ENCODE peak calls at places on chromosome 17, in eight cellular contexts. D is activated CD4-positive, CD25-positive, alpha-beta regulatory T cell; A is GM03348; V is aorta; N is T-helper 1 cell; O is stimulated activated CD4-positive, alpha-beta T cell treated with anti-CD3 and anti-CD28 coated beads, Interleukin-4, amount 100 ng/mL, for 48 hours; S is NCI-H1436; W is EL. P is an unnamed sample.

GRCh38 chr17:78132086-78132676 is 1.6 kb downstream of the TMC8 start:
- DNase-seq in O (no peak), D (no peak), A (no peak), S (no peak), V (no peak), N (no peak), W (no peak), P (no peak)

GRCh38 chr17:79929257-79930076 is 90.2 kb upstream of the CBX4 start:
- DNase-seq in W (no peak), D (no peak), N (no peak), O (no peak), A (no peak), V (no peak), S (no peak), P (no peak)

GRCh38 chr17:75271233-75271954 is 363 bp upstream of the MIF4GD start:
- DNase-seq in O (peak), D (peak), N (peak), V (peak), S (peak), W (peak), A (peak), P (peak)

GRCh38 chr17:81966343-81967243 is 5.6 kb upstream of the NOTUM start:
- DNase-seq in A (no peak), O (no peak), W (no peak), V (no peak), S (no peak), N (no peak), D (no peak), P (peak)

GRCh38 chr17:38687291-38687690 is 12.5 kb upstream of the EPOP start:
- DNase-seq in O (no peak), W (peak), A (peak), N (no peak), D (no peak), V (no peak), S (no peak), P (no peak)

GRCh38 chr17:15260376-15261062 is 4.6 kb downstream of the PMP22 start:
- DNase-seq in O (peak), V (peak), A (peak), W (peak), D (no peak), N (no peak), S (peak), P (peak)

GRCh38 chr17:2800367-2800766 is 4.1 kb downstream of the RAP1GAP2 start:
- DNase-seq in V (no peak), W (no peak), A (no peak), D (no peak), S (no peak), N (no peak), O (no peak), P (no peak)

GRCh38 chr17:304461-304860 is 48.1 kb downstream of the RPH3AL start:
- DNase-seq in N (no peak), A (peak), W (no peak), O (no peak), D (no peak), S (no peak), V (no peak), P (no peak)

GRCh38 chr17:34874496-34874895 is 86.8 kb downstream of the CCT6B start:
- DNase-seq in N (no peak), S (no peak), V (no peak), O (no peak), D (no peak), A (no peak), W (no peak), P (no peak)

GRCh38 chr17:73707358-73707757 is 63.1 kb upstream of the SDK2 start:
- DNase-seq in S (no peak), W (no peak), O (no peak), D (no peak), N (no peak), V (no peak), A (no peak), P (no peak)

GRCh38 chr17:41101586-41102259 is at the start of gene KRTAP4-16:
- DNase-seq in S (no peak), O (no peak), V (no peak), W (no peak), N (no peak), A (no peak), D (no peak), P (no peak)

GRCh38 chr17:48728232-48729231 is at the start of gene HOXB13:
- DNase-seq in S (peak), V (peak), A (peak), D (no peak), O (peak), N (no peak), W (peak), P (peak)

GRCh38 chr17:69192754-69193153 is 35.9 kb downstream of the ABCA10 start:
- DNase-seq in D (no peak), O (no peak), N (no peak), W (no peak), S (no peak), V (no peak), A (no peak), P (no peak)

GRCh38 chr17:47733047-47733413 is at the start of gene TBX21:
- DNase-seq in O (peak), S (peak), W (peak), D (peak), V (peak), A (peak), N (peak), P (no peak)

GRCh38 chr17:4555863-4556646 is 871 bp upstream of the MYBBP1A start:
- DNase-seq in A (no peak), W (no peak), O (no peak), V (no peak), S (no peak), D (no peak), N (no peak), P (no peak)

GRCh38 chr17:56319531-56319930 is 166.3 kb downstream of the ANKFN1 start:
- DNase-seq in W (peak), A (peak), O (no peak), S (peak), N (no peak), V (no peak), D (no peak), P (peak)

GRCh38 chr17:79651266-79651665 is 40.4 kb upstream of the RBFOX3 start:
- DNase-seq in V (no peak), A (no peak), O (no peak), D (no peak), W (no peak), N (no peak), S (no peak), P (no peak)